ENCODE peak calls at places on chromosomes 16 and 17, in ten cellular contexts. N, C, G, W, B, D, L, S, O and P are unnamed samples.

GRCh38 chr16:15880909-15881308 is 7.5 kb downstream of the CEP20 start:
- DNase-seq in C (no peak), S (no peak), N (no peak), G (no peak), B (no peak), L (no peak), O (no peak), W (no peak), D (no peak), P (no peak)

GRCh38 chr16:68093816-68094613 is 8.8 kb downstream of the NFATC3 start:
- DNase-seq in O (no peak), W (no peak), C (no peak), D (peak), G (no peak), N (no peak), B (no peak), L (no peak), S (peak), P (no peak)

GRCh38 chr17:77479817-77480508 is 339.2 kb downstream of the SEC14L1 start:
- DNase-seq in O (no peak), D (peak), C (no peak), W (no peak), N (no peak), B (peak), S (no peak), L (no peak), G (no peak), P (no peak)

GRCh38 chr16:8740775-8741355 is 56.6 kb downstream of the TMEM186 start:
- DNase-seq in L (no peak), N (peak), C (peak), S (peak), O (no peak), G (no peak), D (no peak), W (no peak), B (peak), P (no peak)

GRCh38 chr16:54783980-54784379 is 146.7 kb upstream of the IRX5 start:
- DNase-seq in B (no peak), W (no peak), N (no peak), C (no peak), L (no peak), S (no peak), D (no peak), G (no peak), O (no peak), P (no peak)

GRCh38 chr16:2365895-2366294 is 25.4 kb upstream of the ABCA3 start:
- DNase-seq in L (no peak), N (no peak), D (no peak), C (no peak), B (no peak), O (no peak), W (peak), G (no peak), S (no peak), P (no peak)

GRCh38 chr17:55794681-55795080 is 43.8 kb downstream of the PCTP start:
- DNase-seq in L (no peak), B (no peak), O (no peak), D (no peak), N (no peak), W (no peak), S (no peak), C (no peak), G (no peak), P (no peak)

GRCh38 chr16:66841366-66841765 is 2.8 kb upstream of the CA7 start:
- DNase-seq in S (no peak), O (no peak), N (peak), B (no peak), L (no peak), C (peak), D (no peak), W (no peak), G (no peak), P (no peak)

GRCh38 chr17:63113167-63113566 is 147.1 kb downstream of the TANC2 start:
- DNase-seq in C (no peak), D (no peak), L (no peak), B (no peak), N (no peak), G (no peak), O (no peak), S (no peak), W (no peak), P (no peak)

GRCh38 chr17:75753514-75754377 is 11.2 kb downstream of the GALK1 start:
- DNase-seq in W (no peak), S (peak), L (no peak), N (peak), C (peak), G (peak), B (peak), O (no peak), D (peak), P (peak)

GRCh38 chr17:27376637-27377547 is 79.4 kb upstream of the KSR1 start:
- DNase-seq in S (no peak), D (no peak), G (no peak), C (no peak), L (peak), O (no peak), W (peak), B (peak), N (no peak), P (no peak)

GRCh38 chr16:89572478-89573205 is 2.9 kb upstream of the CPNE7 start:
- DNase-seq in B (no peak), W (no peak), O (no peak), D (peak), C (no peak), L (no peak), N (no peak), G (no peak), S (no peak), P (no peak)

GRCh38 chr16:55948230-55948629 is 73.1 kb upstream of the CES5A start:
- DNase-seq in G (no peak), S (no peak), C (no peak), L (no peak), B (no peak), N (no peak), W (no peak), O (no peak), D (no peak), P (no peak)

GRCh38 chr17:13561606-13562270 is 40.0 kb downstream of the HS3ST3A1 start:
- DNase-seq in O (no peak), N (no peak), W (no peak), B (no peak), S (no peak), C (peak), D (no peak), L (no peak), G (no peak), P (no peak)

GRCh38 chr16:4664538-4665418 is 28.6 kb upstream of the NUDT16L1 start:
- DNase-seq in L (no peak), N (peak), O (no peak), W (no peak), B (no peak), D (no peak), C (peak), G (no peak), S (no peak), P (peak)

GRCh38 chr17:33927732-33928133 is 327.4 kb upstream of the CCL2 start:
- DNase-seq in O (no peak), W (no peak), D (no peak), B (no peak), N (no peak), C (no peak), S (peak), G (no peak), L (no peak), P (no peak)

GRCh38 chr17:17171991-17172939 is 33.9 kb downstream of the PLD6 start:
- DNase-seq in S (no peak), G (no peak), D (no peak), O (no peak), B (peak), L (no peak), N (no peak), W (peak), C (no peak), P (no peak)

GRCh38 chr16:6076631-6077030 is 979.0 kb upstream of the EEF2KMT start:
- DNase-seq in B (no peak), G (no peak), O (no peak), L (no peak), W (no peak), S (no peak), D (no peak), N (no peak), C (no peak), P (no peak)

GRCh38 chr17:10394201-10394887 is 21.5 kb upstream of the MYH13 start:
- DNase-seq in O (no peak), S (no peak), G (no peak), L (no peak), N (no peak), W (no peak), B (no peak), D (no peak), C (no peak), P (no peak)

GRCh38 chr16:534856-535445 is 7.4 kb downstream of the CAPN15 start:
- DNase-seq in G (no peak), C (no peak), L (no peak), O (no peak), D (no peak), W (no peak), N (no peak), S (no peak), B (no peak), P (no peak)

GRCh38 chr16:8474576-8474975 is 115.7 kb downstream of the TMEM114 start:
- DNase-seq in N (no peak), S (no peak), C (no peak), G (peak), L (no peak), B (peak), W (no peak), O (no peak), D (no peak), P (no peak)

GRCh38 chr16:75083826-75084225 is 32.8 kb downstream of the LDHD start:
- DNase-seq in B (no peak), N (peak), D (no peak), L (no peak), W (no peak), O (no peak), C (no peak), S (no peak), G (no peak), P (no peak)

GRCh38 chr16:12390644-12391043 is 413.0 kb downstream of the CPPED1 start:
- DNase-seq in S (no peak), C (no peak), D (no peak), B (no peak), G (no peak), L (no peak), N (no peak), O (no peak), W (no peak), P (no peak)

GRCh38 chr16:72987480-72987901 is 60.4 kb downstream of the ZFHX3 start:
- DNase-seq in C (no peak), S (no peak), D (no peak), B (peak), L (no peak), G (no peak), W (no peak), N (no peak), O (no peak), P (no peak)

GRCh38 chr16:27302126-27302525 is 11.6 kb upstream of the IL4R start:
- DNase-seq in D (no peak), W (no peak), N (no peak), B (no peak), O (no peak), L (no peak), C (no peak), S (no peak), G (no peak), P (no peak)

GRCh38 chr17:31314788-31315105 is 893 bp upstream of the EVI2B start:
- DNase-seq in D (no peak), N (no peak), L (no peak), G (no peak), W (no peak), S (no peak), O (no peak), B (no peak), C (no peak), P (no peak)

GRCh38 chr17:42679001-42679491 is 2.3 kb upstream of the PLEKHH3 start:
- DNase-seq in D (peak), S (peak), W (peak), N (peak), B (peak), L (no peak), O (no peak), C (peak), G (peak), P (peak)

GRCh38 chr17:1003972-1004768 is 7.2 kb downstream of the TIMM22 start:
- DNase-seq in W (peak), S (no peak), C (no peak), O (no peak), G (no peak), D (no peak), N (peak), L (no peak), B (no peak), P (no peak)

DNA sequence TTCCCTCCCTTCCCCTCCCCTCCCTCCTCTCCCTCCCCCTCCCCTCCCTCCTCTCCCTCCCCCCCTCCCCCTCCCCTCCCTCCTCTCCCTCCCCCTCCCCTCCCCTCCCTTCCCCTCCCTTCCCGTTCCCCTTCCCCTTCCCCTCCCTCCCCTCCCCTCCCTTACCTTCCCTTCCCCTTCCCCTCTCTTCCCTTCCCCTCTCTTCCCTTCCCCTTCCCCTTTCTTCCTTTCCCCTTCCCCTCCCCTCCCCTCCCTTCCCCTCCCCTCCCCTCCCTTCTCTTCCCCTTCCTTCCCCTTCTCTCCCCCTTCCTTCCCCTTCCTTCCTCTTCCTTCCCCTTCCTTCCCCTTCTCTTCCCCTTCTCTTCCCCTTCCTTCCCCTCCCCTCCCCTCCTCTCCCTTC is 61.1 kb downstream of the EMP2 start:
- DNase-seq in O (no peak), C (no peak), N (no peak), B (no peak), L (no peak), G (no peak), S (no peak), D (no peak), W (no peak), P (no peak)
- H3K27ac ChIP-seq in O (no peak), C (no peak), N (no peak), B (no peak), L (no peak), G (no peak), S (no peak), D (no peak), W (no peak), P (no peak)

GRCh38 chr17:48868916-48869500 is 23.6 kb upstream of the ATP5MC1 start:
- DNase-seq in L (no peak), N (no peak), B (no peak), C (no peak), S (no peak), D (no peak), G (no peak), W (no peak), O (no peak), P (no peak)

GRCh38 chr17:48871035-48871550 is 21.5 kb upstream of the ATP5MC1 start:
- DNase-seq in O (no peak), D (no peak), S (no peak), G (no peak), N (no peak), L (no peak), B (no peak), W (no peak), C (no peak), P (no peak)

GRCh38 chr17:48873212-48873611 is 19.4 kb upstream of the ATP5MC1 start:
- DNase-seq in G (no peak), N (no peak), C (peak), O (no peak), W (peak), D (no peak), L (no peak), B (peak), S (no peak), P (no peak)

GRCh38 chr17:48871551-48872351 is 20.8 kb upstream of the ATP5MC1 start:
- DNase-seq in W (peak), S (no peak), C (peak), N (peak), L (no peak), B (peak), O (peak), G (peak), D (no peak), P (no peak)

DNA sequence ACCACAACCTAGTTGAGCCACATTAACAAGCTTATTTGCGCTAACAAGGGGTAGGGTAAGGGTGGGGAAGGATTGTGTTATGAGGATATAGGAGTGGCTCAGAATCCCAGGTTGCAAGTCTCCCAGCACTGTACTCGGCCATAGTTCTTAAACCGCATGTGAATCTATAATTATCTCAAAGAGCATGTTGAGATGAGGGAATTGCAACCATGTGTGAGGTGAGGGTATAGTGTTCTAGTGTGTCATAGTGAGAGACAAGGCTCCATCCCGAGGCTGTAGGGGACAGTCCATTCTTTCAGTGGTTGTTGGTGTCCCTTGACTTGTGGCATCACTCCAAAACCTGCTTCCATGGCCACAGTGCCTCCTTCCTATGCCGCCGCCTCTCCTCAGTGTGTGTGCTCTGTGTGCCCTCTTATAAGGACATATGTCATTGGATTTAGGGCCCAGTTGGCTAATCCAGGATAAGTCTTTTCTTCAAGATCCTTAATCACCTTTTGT is 22.7 kb upstream of the ATP5MC1 start:
- DNase-seq in D (no peak), G (no peak), O (no peak), S (no peak), C (peak), W (no peak), B (no peak), N (no peak), L (no peak), P (no peak)
- H3K27ac ChIP-seq in D (no peak), G (no peak), O (no peak), S (no peak), C (peak), W (no peak), B (no peak), N (no peak), L (no peak), P (no peak)

DNA sequence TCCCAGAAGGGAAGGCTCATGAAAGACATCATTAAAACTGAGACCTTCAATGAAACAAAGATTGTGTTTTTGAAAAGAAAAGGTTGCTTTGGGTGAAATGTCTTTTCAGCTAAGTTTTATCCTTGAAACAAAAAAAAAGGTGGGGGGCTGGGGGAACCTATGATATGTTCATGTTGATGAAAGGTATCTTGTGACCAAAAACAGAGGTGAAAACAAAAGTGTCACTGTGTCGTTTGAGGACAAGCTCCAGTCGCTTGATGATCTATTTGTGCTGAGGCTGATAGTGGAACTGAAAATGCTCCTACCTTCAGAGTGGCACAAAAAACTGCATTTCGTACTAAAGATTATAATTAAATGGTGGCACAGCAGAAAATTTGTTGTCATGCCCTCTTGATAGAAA is 59.0 kb downstream of the IQCK start:
- DNase-seq in W (no peak), O (no peak), L (no peak), N (no peak), B (no peak), S (no peak), G (no peak), D (no peak), C (no peak), P (no peak)
- H3K27ac ChIP-seq in W (no peak), O (no peak), L (no peak), N (no peak), B (no peak), S (no peak), G (no peak), D (no peak), C (no peak), P (no peak)

GRCh38 chr17:57697891-57698708 is 47.0 kb downstream of the CCDC182 start:
- DNase-seq in S (peak), N (no peak), C (peak), D (no peak), W (no peak), B (peak), G (no peak), O (no peak), L (no peak), P (no peak)
- H3K27ac ChIP-seq in S (peak), N (no peak), C (no peak), D (no peak), W (no peak), B (peak), G (no peak), O (no peak), L (no peak), P (no peak)

GRCh38 chr17:44049294-44050080 is 17.0 kb downstream of the LSM12 start:
- DNase-seq in S (no peak), C (no peak), L (no peak), B (no peak), O (no peak), N (no peak), D (no peak), G (no peak), W (no peak), P (no peak)

GRCh38 chr17:44059101-44059892 is 7.2 kb downstream of the LSM12 start:
- DNase-seq in N (no peak), D (no peak), L (no peak), O (no peak), C (no peak), B (no peak), W (no peak), G (no peak), S (no peak), P (no peak)

GRCh38 chr17:44053130-44053872 is 13.2 kb downstream of the LSM12 start:
- DNase-seq in B (no peak), L (no peak), N (peak), C (no peak), G (peak), D (no peak), O (no peak), S (no peak), W (no peak), P (no peak)
- H3K27ac ChIP-seq in B (no peak), L (no peak), N (peak), C (no peak), G (peak), D (no peak), O (no peak), S (peak), W (no peak), P (no peak)

DNA sequence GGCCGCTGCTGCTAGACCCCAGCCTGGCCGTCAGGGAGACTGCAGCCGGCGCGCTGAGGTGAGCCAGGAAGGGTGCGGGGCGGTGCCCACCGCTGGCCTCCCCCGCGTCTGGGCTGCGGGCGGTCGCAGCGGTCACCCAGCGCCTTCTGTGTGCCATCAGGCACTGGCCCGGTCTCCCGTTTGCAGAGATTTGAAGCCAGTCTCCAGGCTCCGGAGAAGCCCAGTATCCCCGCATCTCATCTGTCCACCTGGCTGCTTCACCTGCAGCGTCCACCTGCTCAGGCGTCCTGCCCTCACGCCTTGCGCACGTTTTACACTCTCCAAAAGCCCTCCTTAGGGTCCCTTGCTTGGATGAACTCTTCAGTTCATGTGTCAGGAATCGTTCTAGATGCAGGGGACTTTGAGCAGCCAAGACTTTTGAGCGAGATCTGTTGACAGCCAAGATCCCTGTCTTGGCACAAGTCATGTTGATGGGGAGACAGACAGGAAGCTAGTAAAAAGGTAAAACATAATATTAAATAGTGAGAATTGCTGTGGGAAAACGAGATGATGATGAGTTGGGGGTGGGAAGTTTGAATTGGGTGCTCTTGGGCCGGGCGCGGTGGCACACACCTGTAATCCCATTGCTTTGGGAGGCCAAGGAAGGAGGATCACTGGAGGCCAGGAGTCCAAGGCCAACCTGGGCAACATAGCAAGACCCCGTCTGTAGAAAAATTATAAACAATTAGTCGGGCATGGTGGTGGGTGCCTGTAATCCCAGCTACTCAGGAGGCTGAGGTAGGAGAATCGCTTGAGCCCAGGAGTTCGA is 916 bp downstream of the HEATR3 start:
- DNase-seq in G (no peak), S (no peak), D (peak), C (no peak), B (no peak), L (no peak), O (no peak), N (no peak), W (no peak), P (no peak)
- H3K27ac ChIP-seq in G (peak), S (peak), D (peak), C (peak), B (peak), L (peak), O (peak), N (peak), W (no peak), P (peak)